ENCODE peak calls at places on chromosomes 12 and 14, in five cellular contexts. One of them, this sample, is unnamed.

GRCh38 chr14:33765251-33765650 is 185.6 kb downstream of the EGLN3 start:
- DNase-seq in IMR-90: no peak
- DNase-seq in H1: peak; percentile 70
- DNase-seq in mesendoderm: peak; percentile 93
- DNase-seq in mesenchymal stem cell: peak; percentile 44
- DNase-seq in this sample: peak; percentile 45

GRCh38 chr12:57233357-57234232 is 4.1 kb downstream of the SHMT2 start:
- DNase-seq in IMR-90: peak; percentile 85
- DNase-seq in H1: no peak
- DNase-seq in mesendoderm: no peak
- DNase-seq in mesenchymal stem cell: peak; percentile 74
- DNase-seq in this sample: no peak

GRCh38 chr14:70036665-70037064 is 152.1 kb downstream of the SLC8A3 start:
- DNase-seq in IMR-90: no peak
- DNase-seq in H1: no peak
- DNase-seq in mesendoderm: peak; percentile 35
- DNase-seq in mesenchymal stem cell: no peak
- DNase-seq in this sample: peak; percentile 27

GRCh38 chr14:91228112-91229004 is 16.1 kb downstream of the GPR68 start:
- DNase-seq in IMR-90: peak; percentile 84
- DNase-seq in H1: peak; percentile 70
- DNase-seq in mesendoderm: peak; percentile 27
- DNase-seq in mesenchymal stem cell: peak; percentile 59
- DNase-seq in this sample: no peak

GRCh38 chr12:53941187-53941586 is 2.6 kb downstream of the HOXC13 start:
- DNase-seq in IMR-90: no peak
- DNase-seq in H1: peak; percentile 19
- DNase-seq in mesendoderm: no peak
- DNase-seq in mesenchymal stem cell: no peak
- DNase-seq in this sample: no peak

GRCh38 chr14:68820119-68820518 is 27.3 kb upstream of the ZFP36L1 start:
- DNase-seq in IMR-90: no peak
- DNase-seq in H1: no peak
- DNase-seq in mesendoderm: no peak
- DNase-seq in mesenchymal stem cell: no peak
- DNase-seq in this sample: no peak

GRCh38 chr12:124469193-124469888 is 98.1 kb downstream of the NCOR2 start:
- DNase-seq in IMR-90: no peak
- DNase-seq in H1: peak; percentile 81
- DNase-seq in mesendoderm: peak; percentile 60
- DNase-seq in mesenchymal stem cell: no peak
- DNase-seq in this sample: no peak

GRCh38 chr12:98911396-98911795 is 266.3 kb downstream of the APAF1 start:
- DNase-seq in IMR-90: no peak
- DNase-seq in H1: no peak
- DNase-seq in mesendoderm: no peak
- DNase-seq in mesenchymal stem cell: no peak
- DNase-seq in this sample: no peak

GRCh38 chr14:103625361-103626095 is 3.5 kb upstream of the KLC1 start:
- DNase-seq in IMR-90: no peak
- DNase-seq in H1: no peak
- DNase-seq in mesendoderm: no peak
- DNase-seq in mesenchymal stem cell: no peak
- DNase-seq in this sample: no peak

GRCh38 chr12:91883811-91884210 is 261.8 kb downstream of the BTG1 start:
- DNase-seq in IMR-90: peak; percentile 10
- DNase-seq in H1: no peak
- DNase-seq in mesendoderm: no peak
- DNase-seq in mesenchymal stem cell: peak; percentile 54
- DNase-seq in this sample: no peak

GRCh38 chr12:50799908-50800307 is 36.0 kb downstream of the ATF1 start:
- DNase-seq in IMR-90: no peak
- DNase-seq in H1: no peak
- DNase-seq in mesendoderm: peak; percentile 8
- DNase-seq in mesenchymal stem cell: peak; percentile 28
- DNase-seq in this sample: no peak

GRCh38 chr14:49971156-49972141 is 78.6 kb downstream of the ARF6 start:
- DNase-seq in IMR-90: peak; percentile 25
- DNase-seq in H1: no peak
- DNase-seq in mesendoderm: no peak
- DNase-seq in mesenchymal stem cell: no peak
- DNase-seq in this sample: no peak

GRCh38 chr14:49972199-49972671 is 79.4 kb downstream of the ARF6 start:
- DNase-seq in IMR-90: peak; percentile 74
- DNase-seq in H1: no peak
- DNase-seq in mesendoderm: peak; percentile 42
- DNase-seq in mesenchymal stem cell: peak; percentile 74
- DNase-seq in this sample: no peak

GRCh38 chr14:49969961-49970360 is 77.1 kb downstream of the ARF6 start:
- DNase-seq in IMR-90: no peak
- DNase-seq in H1: no peak
- DNase-seq in mesendoderm: no peak
- DNase-seq in mesenchymal stem cell: no peak
- DNase-seq in this sample: no peak

GRCh38 chr14:49972840-49973239 is 80.0 kb downstream of the ARF6 start:
- DNase-seq in IMR-90: peak; percentile 92
- DNase-seq in H1: no peak
- DNase-seq in mesendoderm: no peak
- DNase-seq in mesenchymal stem cell: peak; percentile 94
- DNase-seq in this sample: no peak

GRCh38 chr14:49970474-49971147 is 77.7 kb downstream of the ARF6 start:
- DNase-seq in IMR-90: peak; percentile 49
- DNase-seq in H1: no peak
- DNase-seq in mesendoderm: no peak
- DNase-seq in mesenchymal stem cell: peak; percentile 64
- DNase-seq in this sample: no peak
- H3K4me1 ChIP-seq in IMR-90: peaks cover 34% of the 10 kb centered on the region
- H3K4me1 ChIP-seq in H1: peaks cover 8% of the 10 kb centered on the region
- H3K4me1 ChIP-seq in mesendoderm: peaks cover 2% of the 10 kb centered on the region
- H3K4me1 ChIP-seq in mesenchymal stem cell: peaks cover 20% of the 10 kb centered on the region
- H3K4me1 ChIP-seq in this sample: peaks cover 2% of the 10 kb centered on the region

GRCh38 chr12:1587927-1588573 is 6.3 kb downstream of the FBXL14 start:
- DNase-seq in IMR-90: peak; percentile 54
- DNase-seq in H1: no peak
- DNase-seq in mesendoderm: no peak
- DNase-seq in mesenchymal stem cell: no peak
- DNase-seq in this sample: no peak
- H3K4me2 ChIP-seq in IMR-90: peak overlapping the region; percentile 68
- H3K4me2 ChIP-seq in H1: peak overlapping the region; percentile 16
- H3K4me2 ChIP-seq in mesendoderm: no peak overlapping the region
- H3K4me2 ChIP-seq in mesenchymal stem cell: no peak overlapping the region
- H3K4me2 ChIP-seq in this sample: no peak overlapping the region

DNA sequence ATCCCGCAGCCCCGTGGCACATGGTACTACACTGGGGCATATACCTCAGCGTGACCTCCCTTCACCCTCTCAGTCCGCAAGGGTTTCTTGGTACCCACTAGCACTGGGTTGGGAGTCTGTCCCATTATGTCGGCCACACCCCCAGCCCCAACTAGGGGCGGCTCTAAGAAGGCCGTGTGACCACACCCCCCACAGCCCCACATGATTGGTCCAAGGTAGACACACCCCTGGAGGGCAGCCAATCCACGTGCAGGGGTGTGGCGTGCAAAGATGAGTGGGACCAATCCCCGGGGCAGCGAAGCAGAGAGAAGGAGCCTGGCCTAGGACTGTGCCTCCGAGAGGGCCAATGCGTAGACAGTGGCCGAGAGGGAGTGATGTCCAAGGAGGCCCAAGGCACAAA is 34.6 kb upstream of the BEGAIN start:
- DNase-seq in IMR-90: no peak
- DNase-seq in H1: no peak
- DNase-seq in mesendoderm: peak; percentile 45
- DNase-seq in mesenchymal stem cell: no peak
- DNase-seq in this sample: no peak
- H4K8ac ChIP-seq in IMR-90: no peak overlapping the region
- H4K8ac ChIP-seq in H1: no peak overlapping the region
- H4K8ac ChIP-seq in mesendoderm: no peak overlapping the region
- H4K8ac ChIP-seq in mesenchymal stem cell: no peak overlapping the region
- H4K8ac ChIP-seq in this sample: no peak overlapping the region

GRCh38 chr12:52584156-52584682 is 10.6 kb upstream of the KRT74 start:
- DNase-seq in IMR-90: no peak
- DNase-seq in H1: no peak
- DNase-seq in mesendoderm: no peak
- DNase-seq in mesenchymal stem cell: no peak
- DNase-seq in this sample: no peak

GRCh38 chr12:52581066-52581465 is 7.4 kb upstream of the KRT74 start:
- DNase-seq in IMR-90: no peak
- DNase-seq in H1: no peak
- DNase-seq in mesendoderm: no peak
- DNase-seq in mesenchymal stem cell: no peak
- DNase-seq in this sample: no peak

GRCh38 chr12:52581481-52581880 is 7.8 kb upstream of the KRT74 start:
- DNase-seq in IMR-90: peak; percentile 10
- DNase-seq in H1: no peak
- DNase-seq in mesendoderm: no peak
- DNase-seq in mesenchymal stem cell: peak; percentile 23
- DNase-seq in this sample: no peak

GRCh38 chr12:52582489-52582888 is 8.8 kb upstream of the KRT74 start:
- DNase-seq in IMR-90: no peak
- DNase-seq in H1: no peak
- DNase-seq in mesendoderm: peak; percentile 10
- DNase-seq in mesenchymal stem cell: no peak
- DNase-seq in this sample: no peak

DNA sequence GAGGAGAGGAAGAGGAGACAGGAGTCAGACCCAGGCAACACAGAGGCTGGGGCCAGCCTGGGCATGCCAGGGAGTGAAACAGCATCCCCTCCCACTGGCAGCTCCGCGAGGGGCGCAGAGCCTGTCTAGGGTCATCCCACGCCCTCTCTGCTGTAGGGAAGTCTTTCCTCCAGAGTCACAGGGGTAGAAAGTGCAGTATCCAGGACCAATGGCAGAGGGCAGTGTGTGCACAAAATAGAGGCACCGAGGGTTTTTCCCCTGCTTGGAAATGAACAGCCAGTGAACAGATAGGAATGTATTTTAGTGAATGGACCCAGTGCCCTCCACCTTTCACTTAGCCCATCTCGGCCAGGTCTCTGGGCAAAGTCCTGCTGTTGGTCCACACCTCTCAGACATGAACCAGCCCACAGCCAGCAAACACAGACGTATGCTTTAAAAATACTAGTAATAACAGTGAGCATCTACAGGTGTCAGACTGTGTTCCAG is 9.4 kb upstream of the KRT74 start:
- DNase-seq in IMR-90: peak; percentile 43
- DNase-seq in H1: peak; percentile 78
- DNase-seq in mesendoderm: peak; percentile 76
- DNase-seq in mesenchymal stem cell: peak; percentile 61
- DNase-seq in this sample: peak; percentile 71
- H3K4me1 ChIP-seq in IMR-90: no peaks in the 10 kb centered on the region
- H3K4me1 ChIP-seq in H1: no peaks in the 10 kb centered on the region
- H3K4me1 ChIP-seq in mesendoderm: peaks cover 5% of the 10 kb centered on the region
- H3K4me1 ChIP-seq in mesenchymal stem cell: no peaks in the 10 kb centered on the region
- H3K4me1 ChIP-seq in this sample: no peaks in the 10 kb centered on the region

GRCh38 chr12:61071015-61071414 is 1189.2 kb upstream of the USP15 start:
- DNase-seq in IMR-90: no peak
- DNase-seq in H1: no peak
- DNase-seq in mesendoderm: no peak
- DNase-seq in mesenchymal stem cell: no peak
- DNase-seq in this sample: no peak

GRCh38 chr12:61072717-61073116 is 1187.5 kb upstream of the USP15 start:
- DNase-seq in IMR-90: no peak
- DNase-seq in H1: no peak
- DNase-seq in mesendoderm: no peak
- DNase-seq in mesenchymal stem cell: no peak
- DNase-seq in this sample: no peak
- H3K4me2 ChIP-seq in IMR-90: no peak overlapping the region
- H3K4me2 ChIP-seq in H1: no peak overlapping the region
- H3K4me2 ChIP-seq in mesendoderm: no peak overlapping the region
- H3K4me2 ChIP-seq in mesenchymal stem cell: no peak overlapping the region
- H3K4me2 ChIP-seq in this sample: no peak overlapping the region

DNA sequence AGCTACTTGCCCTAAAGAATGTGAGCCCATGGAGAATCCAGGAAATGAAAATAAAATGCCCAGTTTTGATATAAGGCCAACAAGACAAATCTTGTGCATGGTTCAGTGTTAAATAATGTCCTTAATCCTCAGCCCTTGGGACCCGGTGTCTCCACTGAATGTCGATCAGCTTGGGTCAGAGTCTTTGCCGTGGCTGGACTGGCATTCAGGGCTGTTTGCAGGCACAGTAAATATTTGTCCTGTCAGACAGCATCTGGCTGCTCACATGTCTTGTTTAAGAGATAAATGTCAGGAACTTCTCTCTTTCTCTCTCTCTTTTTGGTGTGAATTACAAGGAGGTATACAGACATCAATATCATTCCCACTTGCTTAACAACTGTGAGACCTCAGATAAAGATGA is 452.5 kb downstream of the FUT8 start:
- DNase-seq in IMR-90: no peak
- DNase-seq in H1: no peak
- DNase-seq in mesendoderm: peak; percentile 39
- DNase-seq in mesenchymal stem cell: no peak
- DNase-seq in this sample: no peak
- H4K8ac ChIP-seq in IMR-90: no peak overlapping the region
- H4K8ac ChIP-seq in H1: no peak overlapping the region
- H4K8ac ChIP-seq in mesendoderm: no peak overlapping the region
- H4K8ac ChIP-seq in mesenchymal stem cell: no peak overlapping the region
- H4K8ac ChIP-seq in this sample: no peak overlapping the region

GRCh38 chr14:73764406-73764805 is 50.2 kb upstream of the PNMA1 start:
- DNase-seq in IMR-90: no peak
- DNase-seq in H1: no peak
- DNase-seq in mesendoderm: no peak
- DNase-seq in mesenchymal stem cell: peak; percentile 61
- DNase-seq in this sample: no peak
- H3K4me1 ChIP-seq in IMR-90: peaks cover 27% of the 10 kb centered on the region
- H3K4me1 ChIP-seq in H1: peaks cover 17% of the 10 kb centered on the region
- H3K4me1 ChIP-seq in mesendoderm: no peaks in the 10 kb centered on the region
- H3K4me1 ChIP-seq in mesenchymal stem cell: peaks cover 35% of the 10 kb centered on the region
- H3K4me1 ChIP-seq in this sample: peaks cover 22% of the 10 kb centered on the region

DNA sequence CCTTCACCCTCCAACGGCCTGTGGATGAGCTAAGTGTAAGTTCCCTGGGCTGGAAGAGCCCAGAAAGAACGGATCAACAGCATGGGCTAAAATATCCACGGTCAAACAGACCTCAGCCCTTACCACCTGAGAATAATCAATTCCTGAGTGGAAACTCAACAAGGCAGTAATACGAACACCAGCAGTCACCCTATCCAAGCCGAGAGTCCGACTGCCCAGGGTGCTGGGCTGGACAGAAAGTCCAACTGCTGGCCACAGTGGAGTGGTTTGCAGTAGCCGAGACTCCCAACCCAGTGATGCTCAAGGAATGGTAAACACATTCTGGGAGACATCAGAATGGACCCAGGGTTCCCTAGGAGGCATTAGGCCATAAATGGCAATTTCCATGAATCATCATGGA is 36.8 kb downstream of the ANO2 start:
- DNase-seq in IMR-90: no peak
- DNase-seq in H1: no peak
- DNase-seq in mesendoderm: no peak
- DNase-seq in mesenchymal stem cell: no peak
- DNase-seq in this sample: no peak
- H3K4me2 ChIP-seq in IMR-90: no peak overlapping the region
- H3K4me2 ChIP-seq in H1: no peak overlapping the region
- H3K4me2 ChIP-seq in mesendoderm: no peak overlapping the region
- H3K4me2 ChIP-seq in mesenchymal stem cell: no peak overlapping the region
- H3K4me2 ChIP-seq in this sample: no peak overlapping the region